ENCODE peak calls at places on chromosomes 5 and 9, in ten cellular contexts. I is MM.1S; S is heart left ventricle; X is CD8-positive, alpha-beta memory T cell; Q is CD8-positive, alpha-beta T cell; H is sigmoid colon; F is Peyer's patch; Z is IMR-90; C is adrenal gland; M is ovary. N is an unnamed sample.

GRCh38 chr5:1723476-1723875 is 76.2 kb downstream of the MRPL36 start:
- DNase-seq in S (peak; percentile 18), F (no peak), Z (no peak), M (no peak), I (no peak), C (no peak), X (no peak), Q (no peak), H (no peak), N (no peak)

GRCh38 chr5:5899716-5900115 is 477.2 kb downstream of the ICE1 start:
- DNase-seq in H (no peak), F (no peak), Z (no peak), Q (no peak), I (peak; percentile 80), S (no peak), M (no peak), X (no peak), C (no peak), N (no peak)

GRCh38 chr5:150153957-150154617 is 1.6 kb downstream of the PDGFRB start:
- DNase-seq in Q (no peak), M (peak; percentile 45), C (no peak), H (no peak), I (no peak), Z (peak; percentile 80), X (no peak), S (no peak), F (no peak), N (no peak)

GRCh38 chr9:68804911-68805889 is 100.2 kb downstream of the PIP5K1B start:
- DNase-seq in X (no peak), F (no peak), M (no peak), Q (no peak), C (no peak), S (no peak), Z (no peak), I (no peak), H (no peak), N (no peak)

GRCh38 chr5:169751490-169751889 is 114.4 kb downstream of the DOCK2 start:
- DNase-seq in M (no peak), S (no peak), H (no peak), Q (no peak), X (no peak), I (no peak), C (no peak), Z (no peak), F (no peak), N (no peak)

GRCh38 chr9:127104465-127105311 is 17.7 kb downstream of the ANGPTL2 start:
- DNase-seq in H (no peak), F (no peak), S (no peak), Q (no peak), M (no peak), X (no peak), C (no peak), I (no peak), Z (peak; percentile 32), N (no peak)

GRCh38 chr5:150590979-150591411 is 49.5 kb upstream of the SYNPO start:
- DNase-seq in F (no peak), H (peak; percentile 73), X (no peak), C (no peak), Z (no peak), I (no peak), S (no peak), M (peak; percentile 74), Q (no peak), N (no peak)

GRCh38 chr5:172729588-172729987 is 41.4 kb downstream of the DUSP1 start:
- DNase-seq in I (no peak), C (no peak), H (peak; percentile 63), Z (no peak), X (no peak), M (no peak), S (peak; percentile 22), F (no peak), Q (no peak), N (no peak)

GRCh38 chr9:130419521-130420035 is 25.2 kb upstream of the ASS1 start:
- DNase-seq in Z (no peak), S (no peak), C (no peak), Q (no peak), H (no peak), F (no peak), I (no peak), X (no peak), M (no peak), N (no peak)

GRCh38 chr9:134442087-134442470 is 115.8 kb downstream of the RXRA start:
- DNase-seq in X (no peak), C (no peak), Z (no peak), F (no peak), M (no peak), S (no peak), I (no peak), Q (no peak), H (no peak), N (no peak)

GRCh38 chr9:21904776-21905175 is 89.4 kb downstream of the CDKN2A start:
- DNase-seq in Q (no peak), I (no peak), C (no peak), Z (no peak), S (no peak), F (no peak), M (no peak), X (no peak), H (no peak), N (no peak)
- H3K9me3 ChIP-seq in Q (peaks cover 15% of the 10 kb centered on the region), I (no peaks in the 10 kb centered on the region), C (no peaks in the 10 kb centered on the region), Z (peaks cover 2% of the 10 kb centered on the region), S (no peaks in the 10 kb centered on the region), F (no peaks in the 10 kb centered on the region), M (no peaks in the 10 kb centered on the region), X (peaks cover 9% of the 10 kb centered on the region), H (peaks cover 12% of the 10 kb centered on the region), N (peaks cover 9% of the 10 kb centered on the region)

DNA sequence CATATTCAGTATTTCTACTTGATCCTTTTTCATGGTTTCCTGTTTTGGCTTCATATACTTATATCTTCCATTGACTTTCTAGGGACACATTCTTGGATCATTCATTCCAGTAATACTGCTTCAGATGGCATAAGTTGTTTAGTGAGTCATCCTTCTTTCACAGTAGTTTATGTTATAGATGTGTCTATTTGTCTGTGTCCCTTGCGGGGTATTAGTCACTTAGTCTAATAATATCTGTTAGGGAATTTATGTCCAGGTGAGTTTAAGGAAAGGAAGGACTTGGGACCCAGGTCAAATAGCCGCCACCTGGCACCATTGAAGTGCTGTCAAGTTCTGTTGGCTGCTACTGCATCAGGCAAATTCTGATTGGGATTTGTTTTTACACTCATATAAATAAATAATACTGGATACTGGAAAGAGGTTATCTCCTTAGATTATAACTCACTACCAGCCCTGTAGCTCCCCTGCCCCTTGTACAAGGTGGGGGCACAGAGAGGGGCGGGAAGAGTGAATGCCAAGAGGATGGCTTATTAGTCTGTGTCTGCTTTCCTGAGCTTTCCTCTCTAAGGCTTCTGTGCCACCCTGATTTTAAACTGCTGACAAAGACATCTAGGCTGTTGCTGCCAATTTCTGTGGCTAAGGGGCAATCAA is 64.8 kb downstream of the CDC42SE2 start:
- DNase-seq in Z (peak; percentile 77), F (no peak), S (no peak), Q (no peak), I (no peak), M (no peak), X (no peak), C (no peak), H (no peak), N (no peak)
- H3K9me3 ChIP-seq in Z (no peaks in the 10 kb centered on the region), F (no peaks in the 10 kb centered on the region), S (no peaks in the 10 kb centered on the region), Q (no peaks in the 10 kb centered on the region), I (no peaks in the 10 kb centered on the region), M (no peaks in the 10 kb centered on the region), X (no peaks in the 10 kb centered on the region), C (no peaks in the 10 kb centered on the region), H (no peaks in the 10 kb centered on the region), N (no peaks in the 10 kb centered on the region)

DNA sequence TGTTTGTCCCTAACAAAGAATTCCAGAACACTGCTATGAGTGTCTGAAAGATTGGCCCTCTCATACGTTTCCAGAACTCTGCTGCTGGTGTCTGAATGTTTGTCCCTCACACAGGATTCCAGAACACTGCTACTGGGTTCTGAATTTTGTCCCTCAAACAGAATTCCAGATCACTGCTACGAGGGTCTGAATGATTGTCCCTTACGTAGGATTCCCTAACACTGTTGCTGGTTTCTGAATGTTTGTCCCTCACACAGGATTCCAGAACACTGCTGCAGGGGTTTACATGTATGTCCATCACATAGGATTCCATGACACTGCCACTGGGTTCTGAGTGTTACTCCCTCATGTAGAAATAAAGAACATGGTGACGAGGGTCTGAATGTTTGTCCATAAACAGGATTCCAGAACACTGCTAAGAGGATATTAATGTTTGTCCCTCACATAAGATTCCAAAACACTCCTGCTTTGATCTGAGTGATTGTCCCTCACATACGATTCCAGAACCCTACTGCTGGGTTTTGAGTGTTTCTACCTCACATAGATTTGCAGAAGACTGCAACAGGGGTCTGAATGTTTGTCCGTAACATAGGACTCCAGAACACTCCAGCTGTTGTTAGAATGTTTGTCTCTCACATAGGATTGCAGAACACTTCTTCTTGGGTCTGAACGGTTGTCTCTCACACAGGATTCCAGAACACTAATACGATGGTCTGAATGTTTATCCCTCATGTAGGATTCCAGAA is 214.4 kb downstream of the FOXD4L6 start:
- DNase-seq in F (no peak), X (no peak), M (no peak), I (no peak), Z (no peak), H (no peak), C (no peak), Q (no peak), S (no peak), N (no peak)
- H3K9me3 ChIP-seq in F (peaks cover 69% of the 10 kb centered on the region), X (peaks cover 57% of the 10 kb centered on the region), M (peaks cover 4% of the 10 kb centered on the region), I (no peaks in the 10 kb centered on the region), Z (peaks cover 64% of the 10 kb centered on the region), H (peaks cover 81% of the 10 kb centered on the region), C (no peaks in the 10 kb centered on the region), Q (peaks cover 55% of the 10 kb centered on the region), S (no peaks in the 10 kb centered on the region), N (peaks cover 57% of the 10 kb centered on the region)

GRCh38 chr9:61673247-61673646 is 483.4 kb downstream of the SPATA31A7 start:
- DNase-seq in I (no peak), C (no peak), X (no peak), F (no peak), H (peak; percentile 35), M (no peak), Z (no peak), Q (no peak), S (no peak), N (no peak)

GRCh38 chr9:61671276-61671973 is 481.6 kb downstream of the SPATA31A7 start:
- DNase-seq in M (no peak), C (no peak), I (no peak), X (no peak), Q (no peak), F (peak; percentile 8), S (peak; percentile 50), H (peak; percentile 52), Z (no peak), N (no peak)

GRCh38 chr9:61673664-61674381 is 484.0 kb downstream of the SPATA31A7 start:
- DNase-seq in H (no peak), I (no peak), M (no peak), S (peak; percentile 34), Z (no peak), C (no peak), X (no peak), F (no peak), Q (no peak), N (no peak)

GRCh38 chr9:61674882-61675281 is 485.0 kb downstream of the SPATA31A7 start:
- DNase-seq in Z (no peak), S (no peak), H (no peak), I (no peak), Q (no peak), X (no peak), F (no peak), C (no peak), M (no peak), N (no peak)

DNA sequence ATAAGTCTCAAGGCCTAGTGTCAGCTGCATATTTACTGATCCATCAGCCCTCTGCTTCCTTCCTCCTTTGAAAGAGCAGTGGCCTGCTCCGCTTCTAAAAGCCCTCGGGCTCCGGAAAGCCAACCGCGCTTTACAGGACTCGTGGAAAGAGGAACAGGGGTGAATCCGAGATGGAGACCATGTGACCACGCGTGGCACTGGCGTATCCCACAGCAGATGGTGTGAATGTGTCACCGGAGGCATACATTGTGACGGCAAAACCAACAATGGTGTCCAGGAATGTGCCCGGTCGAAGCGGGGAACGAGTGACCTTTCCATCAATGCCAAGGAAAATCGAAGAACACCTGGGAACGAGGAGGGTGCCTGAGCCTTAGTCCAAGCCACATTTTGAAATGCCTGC is 484.6 kb downstream of the SPATA31A7 start:
- DNase-seq in F (no peak), Z (no peak), C (no peak), I (no peak), H (no peak), M (no peak), X (no peak), S (no peak), Q (no peak), N (no peak)
- H3K9me3 ChIP-seq in F (peaks cover 6% of the 10 kb centered on the region), Z (peaks cover 24% of the 10 kb centered on the region), C (no peaks in the 10 kb centered on the region), I (no peaks in the 10 kb centered on the region), H (no peaks in the 10 kb centered on the region), M (no peaks in the 10 kb centered on the region), X (no peaks in the 10 kb centered on the region), S (no peaks in the 10 kb centered on the region), Q (no peaks in the 10 kb centered on the region), N (no peaks in the 10 kb centered on the region)